ENCODE peak calls at places on chromosomes 11 and 22, in five cellular contexts. Y is fibroblast of mammary gland, F is bronchial epithelial cell, J is A549, O is BJ. T is an unnamed sample.
A peak's percentile ranks its signal among the peaks of the same experiment; 100 is the strongest.

GRCh38 chr11:93796832-93797231 is 12.8 kb downstream of the MED17 start:
- DNase-seq in Y (no peak), F (no peak), J (no peak), O (no peak), T (no peak)

GRCh38 chr11:132914600-132914999 is 617.7 kb downstream of the OPCML start:
- DNase-seq in Y (no peak), F (peak; percentile 56), J (no peak), O (no peak), T (no peak)

GRCh38 chr11:10438451-10438850 is 16.6 kb upstream of the AMPD3 start:
- DNase-seq in Y (no peak), F (peak; percentile 17), J (no peak), O (no peak), T (no peak)

GRCh38 chr22:47071078-47071811 is 308.8 kb downstream of the TBC1D22A start:
- DNase-seq in Y (no peak), F (no peak), J (no peak), O (no peak), T (no peak)

GRCh38 chr11:60836866-60837510 is 4.9 kb upstream of the CCDC86 start:
- DNase-seq in Y (no peak), F (no peak), J (no peak), O (no peak), T (no peak)

GRCh38 chr11:43505171-43505570 is 146.5 kb downstream of the TTC17 start:
- DNase-seq in Y (no peak), F (no peak), J (no peak), O (no peak), T (no peak)

GRCh38 chr11:67283490-67283963 is 5.6 kb upstream of the ANKRD13D start:
- DNase-seq in Y (no peak), F (no peak), J (no peak), O (no peak), T (no peak)

GRCh38 chr11:292211-293121 is 3.5 kb downstream of the PGGHG start:
- DNase-seq in Y (no peak), F (no peak), J (no peak), O (no peak), T (no peak)

GRCh38 chr22:25630446-25630845 is 66.0 kb downstream of the GRK3 start:
- DNase-seq in Y (peak; percentile 5), F (no peak), J (no peak), O (peak; percentile 1), T (no peak)

GRCh38 chr22:20226760-20227350 is 41.3 kb downstream of the RTN4R start:
- DNase-seq in Y (no peak), F (no peak), J (no peak), O (no peak), T (no peak)

GRCh38 chr22:19648419-19648929 is 65.8 kb upstream of the SEPTIN5 start:
- DNase-seq in Y (no peak), F (peak; percentile 10), J (no peak), O (no peak), T (no peak)

GRCh38 chr11:132158091-132158490 is 787.7 kb downstream of the NTM start:
- DNase-seq in Y (peak; percentile 25), F (peak; percentile 47), J (peak; percentile 17), O (no peak), T (peak; percentile 48)

GRCh38 chr22:47582067-47582466 is 819.6 kb downstream of the TBC1D22A start:
- DNase-seq in Y (peak; percentile 1), F (no peak), J (no peak), O (no peak), T (no peak)

GRCh38 chr11:59197990-59198389 is 14.7 kb downstream of the MPEG1 start:
- DNase-seq in Y (no peak), F (peak; percentile 39), J (no peak), O (no peak), T (no peak)

GRCh38 chr11:76791861-76792260 is 8.7 kb downstream of the TSKU start:
- DNase-seq in Y (peak; percentile 83), F (peak; percentile 68), J (peak; percentile 79), O (no peak), T (no peak)

GRCh38 chr11:124736738-124737137 is 3.0 kb upstream of the NRGN start:
- DNase-seq in Y (no peak), F (no peak), J (no peak), O (no peak), T (no peak)

GRCh38 chr22:23533328-23533762 is 46.7 kb downstream of the IGLL1 start:
- DNase-seq in Y (no peak), F (peak; percentile 5), J (peak; percentile 58), O (no peak), T (no peak)

GRCh38 chr22:28231423-28231822 is 312.4 kb upstream of the PITPNB start:
- DNase-seq in Y (peak; percentile 39), F (no peak), J (no peak), O (no peak), T (no peak)

GRCh38 chr11:45678962-45679361 is 13.5 kb upstream of the CHST1 start:
- DNase-seq in Y (no peak), F (no peak), J (no peak), O (no peak), T (no peak)

GRCh38 chr11:120139316-120140069 is 1.6 kb upstream of the TRIM29 start:
- DNase-seq in Y (no peak), F (no peak), J (no peak), O (no peak), T (no peak)

GRCh38 chr11:91776660-91777059 is 448.0 kb upstream of the FAT3 start:
- DNase-seq in Y (no peak), F (no peak), J (no peak), O (no peak), T (no peak)

GRCh38 chr22:19991645-19992451 is 24.8 kb downstream of the ARVCF start:
- DNase-seq in Y (no peak), F (no peak), J (no peak), O (no peak), T (no peak)

GRCh38 chr11:69985331-69985653 is 92.8 kb upstream of the ANO1 start:
- DNase-seq in Y (no peak), F (no peak), J (no peak), O (no peak), T (no peak)
- H3K4me3 ChIP-seq in Y (no peak overlapping the region), F (no peak overlapping the region), J (peak overlapping the region; percentile 18), O (no peak overlapping the region), T (no peak overlapping the region)

DNA sequence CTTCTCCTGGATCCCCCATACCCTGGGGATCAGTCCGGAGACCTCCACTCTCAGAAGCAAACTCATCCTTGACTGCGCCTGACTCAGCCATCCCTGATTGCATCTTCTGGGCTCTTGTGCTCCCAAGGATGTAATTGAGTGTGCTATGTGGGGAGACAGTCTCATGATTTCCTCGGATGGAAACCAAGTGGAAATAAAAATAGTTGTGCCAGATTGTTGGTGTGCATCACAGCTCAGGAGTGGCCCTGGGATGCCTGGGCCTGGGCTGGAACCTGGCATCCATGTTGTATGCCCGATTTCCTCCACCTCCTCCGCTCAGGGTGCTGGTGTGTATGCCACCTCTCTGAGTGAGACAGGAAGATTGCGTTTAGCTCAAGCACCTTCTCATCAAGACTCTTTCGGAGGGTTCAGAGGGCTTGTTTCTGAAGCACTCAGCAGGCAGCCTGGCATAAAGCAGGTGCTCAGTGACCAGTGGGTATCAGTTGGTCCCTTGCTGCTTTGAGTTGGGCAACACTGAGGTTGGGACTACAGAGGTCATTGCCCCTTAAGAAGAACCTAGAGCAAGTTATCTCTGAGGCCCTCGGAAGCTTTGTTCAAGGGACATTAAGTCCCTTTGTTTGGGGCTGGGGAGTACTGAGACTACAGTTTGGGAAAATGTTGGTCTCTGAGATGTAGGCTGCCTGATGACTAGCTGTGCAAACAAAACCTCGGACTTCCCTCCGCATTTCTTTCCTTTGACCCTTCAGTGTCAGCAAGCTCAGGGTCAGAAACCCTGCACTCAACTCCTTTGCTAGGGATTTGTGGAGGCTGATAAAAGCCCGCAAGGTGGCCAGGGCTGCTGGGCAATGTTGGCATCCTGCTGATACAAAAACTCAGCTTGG is 24.8 kb upstream of the MICAL2 start:
- DNase-seq in Y (peak; percentile 52), F (no peak), J (peak; percentile 75), O (no peak), T (no peak)
- H3K4me3 ChIP-seq in Y (no peak overlapping the region), F (no peak overlapping the region), J (no peak overlapping the region), O (no peak overlapping the region), T (no peak overlapping the region)

GRCh38 chr22:50600541-50600940 is at the start of gene MAPK8IP2:
- DNase-seq in Y (no peak), F (no peak), J (no peak), O (no peak), T (no peak)
- H3K4me3 ChIP-seq in Y (no peak within 1 kb of the TSS), F (peak within 1 kb of the TSS; percentile 12), J (peak within 1 kb of the TSS; percentile 56), O (peak within 1 kb of the TSS; percentile 26), T (no peak within 1 kb of the TSS)

DNA sequence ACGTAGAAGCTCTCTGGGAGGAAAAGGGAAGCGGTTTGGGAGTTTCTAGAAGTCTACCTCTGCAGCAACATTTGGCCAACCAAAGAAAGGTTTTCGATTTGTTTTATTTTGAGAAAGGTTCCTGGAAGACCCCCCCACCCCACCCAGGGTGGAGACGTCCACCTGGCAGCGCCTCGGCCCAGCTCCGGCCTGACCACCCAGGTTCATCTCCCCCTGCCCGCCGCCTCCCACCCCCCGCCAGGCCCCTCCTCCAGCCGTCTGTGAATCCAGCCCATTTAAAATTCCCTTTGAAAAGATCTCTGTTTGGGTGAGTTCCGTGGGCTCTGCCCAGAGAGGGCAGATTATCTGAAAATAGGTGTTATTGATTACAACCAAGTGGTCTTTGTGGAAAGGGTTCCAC is 43.3 kb downstream of the KCNJ1 start:
- DNase-seq in Y (no peak), F (no peak), J (no peak), O (no peak), T (no peak)
- H3K4me3 ChIP-seq in Y (no peak overlapping the region), F (no peak overlapping the region), J (no peak overlapping the region), O (no peak overlapping the region), T (no peak overlapping the region)

GRCh38 chr22:50705219-50705691 is 32.6 kb downstream of the SHANK3 start:
- DNase-seq in Y (peak; percentile 32), F (peak; percentile 14), J (no peak), O (no peak), T (no peak)
- H3K4me3 ChIP-seq in Y (no peak overlapping the region), F (no peak overlapping the region), J (no peak overlapping the region), O (no peak overlapping the region), T (no peak overlapping the region)

GRCh38 chr22:30697975-30698374 is 3.3 kb downstream of the OSBP2 start:
- DNase-seq in Y (no peak), F (no peak), J (no peak), O (no peak), T (no peak)

GRCh38 chr22:30694638-30695350 is at the start of gene OSBP2:
- DNase-seq in Y (no peak), F (no peak), J (peak; percentile 9), O (no peak), T (peak; percentile 37)

GRCh38 chr22:30694171-30694637 is 470 bp upstream of the OSBP2 start:
- DNase-seq in Y (peak; percentile 28), F (peak; percentile 13), J (peak; percentile 63), O (no peak), T (peak; percentile 62)

GRCh38 chr22:30695351-30695762 is 683 bp downstream of the OSBP2 start:
- DNase-seq in Y (no peak), F (no peak), J (no peak), O (no peak), T (no peak)

GRCh38 chr22:30695871-30696655 is 1.4 kb downstream of the OSBP2 start:
- DNase-seq in Y (no peak), F (no peak), J (no peak), O (no peak), T (no peak)
- H3K4me3 ChIP-seq in Y (no peak overlapping the region), F (no peak overlapping the region), J (no peak overlapping the region), O (no peak overlapping the region), T (no peak overlapping the region)

T was measured in GM12865.